ENCODE peak calls at places on chromosomes 6 and 20, in six cellular contexts. U, T, A, B, M and C are unnamed samples.

GRCh38 chr6:137234505-137234863 is 15.3 kb upstream of the IFNGR1 start:
- DNase-seq in U (no peak), T (no peak), A (no peak), B (no peak), M (no peak), C (peak)

GRCh38 chr6:56279346-56280080 is 32.1 kb upstream of the COL21A1 start:
- DNase-seq in U (no peak), T (no peak), A (no peak), B (no peak), M (peak), C (no peak)

GRCh38 chr6:140846518-140847277 is 1286.0 kb upstream of the GJE1 start:
- DNase-seq in U (no peak), T (no peak), A (no peak), B (no peak), M (no peak), C (no peak)

GRCh38 chr6:135087403-135087802 is 32.8 kb upstream of the HBS1L start:
- DNase-seq in U (no peak), T (no peak), A (no peak), B (no peak), M (no peak), C (no peak)

GRCh38 chr6:46468611-46469010 is 22.6 kb downstream of the RCAN2 start:
- DNase-seq in U (no peak), T (no peak), A (no peak), B (no peak), M (no peak), C (no peak)

GRCh38 chr20:25053207-25054132 is 4.5 kb downstream of the ACSS1 start:
- DNase-seq in U (no peak), T (peak), A (peak), B (peak), M (no peak), C (peak)

GRCh38 chr6:139262519-139263300 is 29.1 kb downstream of the TXLNB start:
- DNase-seq in U (no peak), T (no peak), A (no peak), B (no peak), M (no peak), C (no peak)

GRCh38 chr20:23362392-23363256 is 642 bp downstream of the GZF1 start:
- DNase-seq in U (no peak), T (no peak), A (peak), B (peak), M (no peak), C (peak)

GRCh38 chr6:53441761-53442160 is 93.0 kb upstream of the ELOVL5 start:
- DNase-seq in U (no peak), T (no peak), A (no peak), B (no peak), M (no peak), C (no peak)

GRCh38 chr20:31803552-31804291 is 15.4 kb upstream of the MYLK2 start:
- DNase-seq in U (no peak), T (no peak), A (no peak), B (no peak), M (no peak), C (no peak)

GRCh38 chr20:47330933-47331708 is 25.4 kb downstream of the ZMYND8 start:
- DNase-seq in U (no peak), T (no peak), A (no peak), B (no peak), M (peak), C (peak)

GRCh38 chr20:42277203-42277602 is 659.0 kb upstream of the CHD6 start:
- DNase-seq in U (no peak), T (no peak), A (no peak), B (no peak), M (no peak), C (no peak)

GRCh38 chr20:8860011-8860495 is 208.8 kb upstream of the PLCB4 start:
- DNase-seq in U (no peak), T (no peak), A (no peak), B (no peak), M (peak), C (no peak)

GRCh38 chr6:141024526-141024925 is 1108.2 kb upstream of the GJE1 start:
- DNase-seq in U (no peak), T (no peak), A (no peak), B (no peak), M (no peak), C (no peak)

GRCh38 chr6:291697-292505 is at the start of gene DUSP22:
- DNase-seq in U (peak), T (peak), A (peak), B (peak), M (peak), C (peak)

GRCh38 chr20:34713194-34713943 is 9.2 kb downstream of the TP53INP2 start:
- DNase-seq in U (no peak), T (no peak), A (no peak), B (no peak), M (peak), C (no peak)

GRCh38 chr20:19789446-19789845 is 31.4 kb downstream of the RIN2 start:
- DNase-seq in U (no peak), T (no peak), A (no peak), B (no peak), M (no peak), C (no peak)

GRCh38 chr6:141653590-141653989 is 479.1 kb upstream of the GJE1 start:
- DNase-seq in U (no peak), T (no peak), A (no peak), B (no peak), M (no peak), C (no peak)

GRCh38 chr20:17617868-17618672 is 48.2 kb downstream of the DSTN start:
- DNase-seq in U (no peak), T (peak), A (peak), B (peak), M (no peak), C (peak)

GRCh38 chr6:126804255-126805064 is 314.0 kb upstream of the RSPO3 start:
- DNase-seq in U (no peak), T (no peak), A (no peak), B (no peak), M (peak), C (no peak)

GRCh38 chr20:46305331-46305972 is 2.8 kb downstream of the CDH22 start:
- DNase-seq in U (no peak), T (no peak), A (peak), B (no peak), M (no peak), C (no peak)

GRCh38 chr20:24469116-24470030 is at the start of gene SYNDIG1:
- DNase-seq in U (peak), T (peak), A (no peak), B (no peak), M (peak), C (no peak)

GRCh38 chr20:34724172-34724571 is 20.0 kb downstream of the TP53INP2 start:
- DNase-seq in U (no peak), T (no peak), A (no peak), B (no peak), M (no peak), C (no peak)

GRCh38 chr20:63529861-63530787 is 7.1 kb downstream of the PTK6 start:
- DNase-seq in U (no peak), T (no peak), A (no peak), B (no peak), M (no peak), C (no peak)

GRCh38 chr6:157240059-157240959 is 83.0 kb downstream of the TMEM242 start:
- DNase-seq in U (no peak), T (peak), A (no peak), B (peak), M (no peak), C (peak)

GRCh38 chr6:162140453-162140852 is 587.1 kb downstream of the PRKN start:
- DNase-seq in U (no peak), T (no peak), A (no peak), B (no peak), M (no peak), C (no peak)

GRCh38 chr20:62523473-62524203 is 47.8 kb upstream of the GATA5 start:
- DNase-seq in U (no peak), T (no peak), A (no peak), B (no peak), M (no peak), C (no peak)

GRCh38 chr6:111564482-111564945 is 41.2 kb downstream of the TRAF3IP2 start:
- DNase-seq in U (no peak), T (no peak), A (no peak), B (no peak), M (no peak), C (no peak)

GRCh38 chr6:46263709-46264091 is 92.9 kb upstream of the ENPP5 start:
- DNase-seq in U (no peak), T (no peak), A (no peak), B (no peak), M (no peak), C (no peak)

GRCh38 chr20:33673411-33674293 is 576 bp downstream of the NECAB3 start:
- DNase-seq in U (no peak), T (no peak), A (no peak), B (no peak), M (peak), C (no peak)

GRCh38 chr20:25453035-25453810 is 45.8 kb downstream of the GINS1 start:
- DNase-seq in U (no peak), T (no peak), A (peak), B (no peak), M (no peak), C (no peak)

DNA sequence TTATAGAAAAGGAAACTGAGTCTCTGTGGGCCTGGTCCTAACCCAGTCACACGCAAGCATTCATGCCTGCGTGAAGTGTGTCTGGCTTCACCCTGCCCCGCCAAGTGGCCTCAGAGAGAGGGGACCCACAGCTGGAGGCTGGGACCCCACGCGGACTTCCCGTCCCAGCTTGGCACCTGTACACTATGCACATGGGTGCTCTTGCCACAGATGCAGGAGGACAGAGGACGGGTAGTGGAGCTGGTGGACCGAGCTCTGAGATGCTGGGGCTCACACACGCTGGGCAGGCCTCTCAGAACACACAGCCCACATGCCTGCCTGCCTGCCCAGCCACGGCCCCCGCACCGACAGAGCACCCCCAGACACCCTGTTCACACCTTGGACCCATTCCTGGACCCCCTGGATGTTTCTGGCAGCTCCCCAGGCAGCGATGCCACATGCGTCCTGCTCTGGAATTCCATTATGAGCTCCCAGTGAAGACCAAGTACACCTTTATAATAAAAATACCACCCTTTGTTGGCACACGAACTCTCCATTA is 24.9 kb upstream of the SMOC2 start:
- DNase-seq in U (peak), T (no peak), A (no peak), B (no peak), M (no peak), C (no peak)
- TF ChIP-seq EP300 in U (no peak), T (no peak), A (no peak), B (no peak), M (no peak), C (no peak)

GRCh38 chr6:159037746-159038290 is 7.0 kb downstream of the TAGAP start:
- DNase-seq in U (no peak), T (no peak), A (no peak), B (no peak), M (no peak), C (no peak)
- H3K27ac ChIP-seq in U (no peak), T (no peak), A (no peak), B (no peak), M (no peak), C (no peak)

GRCh38 chr6:30211306-30211705 is 1.9 kb downstream of the TRIM26 start:
- DNase-seq in U (no peak), T (no peak), A (no peak), B (no peak), M (no peak), C (no peak)
- TF ChIP-seq POLR2A in U (no peak), T (no peak), A (no peak), B (no peak), M (no peak), C (no peak)

DNA sequence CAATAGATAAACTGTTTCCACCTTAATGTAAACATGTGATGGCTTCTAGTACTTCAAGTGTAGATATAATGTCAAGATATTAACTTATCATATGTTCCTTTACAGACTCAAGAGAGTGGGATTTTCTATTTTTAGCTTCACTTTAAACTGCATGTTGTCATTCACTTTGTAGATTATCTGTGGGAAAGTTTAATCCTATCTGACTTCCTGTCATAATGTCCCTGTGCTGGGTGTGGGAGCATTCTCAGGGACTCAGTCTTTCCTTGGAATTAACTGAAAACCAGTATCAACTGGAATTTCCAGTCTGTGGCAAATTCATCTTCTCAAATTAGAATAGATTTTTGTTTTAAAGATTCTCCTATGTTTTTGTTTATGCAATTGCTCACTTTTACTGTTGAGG is 226.1 kb upstream of the FERMT1 start:
- DNase-seq in U (no peak), T (no peak), A (no peak), B (no peak), M (no peak), C (no peak)
- TF ChIP-seq EP300 in U (no peak), T (no peak), A (no peak), B (no peak), M (no peak), C (no peak)

GRCh38 chr6:41562633-41562975 is 16.4 kb downstream of the FOXP4 start:
- DNase-seq in U (no peak), T (no peak), A (no peak), B (no peak), M (no peak), C (no peak)

GRCh38 chr6:41561386-41561785 is 15.2 kb downstream of the FOXP4 start:
- DNase-seq in U (no peak), T (no peak), A (no peak), B (no peak), M (no peak), C (no peak)

GRCh38 chr6:41564448-41565142 is 18.4 kb downstream of the FOXP4 start:
- DNase-seq in U (no peak), T (no peak), A (no peak), B (no peak), M (no peak), C (no peak)

GRCh38 chr6:41561931-41562632 is 15.9 kb downstream of the FOXP4 start:
- DNase-seq in U (peak), T (no peak), A (no peak), B (no peak), M (no peak), C (no peak)

DNA sequence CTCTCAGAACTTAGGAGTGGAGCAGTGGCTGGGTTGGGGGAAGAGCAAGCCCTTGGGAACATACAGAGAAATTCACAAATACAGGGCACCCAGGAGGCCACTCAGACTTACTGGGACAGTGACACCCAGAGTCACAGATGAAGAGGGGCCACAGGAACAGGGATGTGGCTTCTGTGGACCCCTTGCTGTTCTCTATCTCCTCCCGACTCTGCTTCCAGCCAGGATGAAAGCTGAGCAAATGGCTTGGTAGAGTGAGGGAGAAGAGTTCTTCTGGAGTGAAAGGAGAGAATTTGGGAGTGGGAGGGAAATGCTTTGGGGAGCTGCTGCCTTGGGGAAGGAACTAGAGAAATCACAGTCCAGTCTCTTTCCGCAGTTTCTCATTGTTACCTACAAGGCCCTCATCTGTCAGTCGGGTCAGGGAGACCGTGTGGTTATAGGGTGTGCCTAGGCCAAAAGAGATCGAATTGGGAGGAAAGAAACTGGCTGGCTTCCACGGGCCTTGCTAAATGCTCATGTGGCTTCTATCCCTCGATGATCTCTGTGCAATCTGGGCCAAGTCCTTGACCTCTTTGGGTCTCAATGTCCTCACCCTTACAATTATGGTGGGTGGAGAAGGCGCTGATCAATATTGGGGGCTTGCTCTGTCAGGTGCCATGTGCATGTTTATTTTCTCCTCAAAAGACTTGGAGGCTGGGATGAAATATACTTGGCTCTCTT is 17.0 kb downstream of the FOXP4 start:
- DNase-seq in U (no peak), T (no peak), A (no peak), B (no peak), M (no peak), C (no peak)
- H3K27ac ChIP-seq in U (peak), T (no peak), A (peak), B (no peak), M (no peak), C (no peak)

DNA sequence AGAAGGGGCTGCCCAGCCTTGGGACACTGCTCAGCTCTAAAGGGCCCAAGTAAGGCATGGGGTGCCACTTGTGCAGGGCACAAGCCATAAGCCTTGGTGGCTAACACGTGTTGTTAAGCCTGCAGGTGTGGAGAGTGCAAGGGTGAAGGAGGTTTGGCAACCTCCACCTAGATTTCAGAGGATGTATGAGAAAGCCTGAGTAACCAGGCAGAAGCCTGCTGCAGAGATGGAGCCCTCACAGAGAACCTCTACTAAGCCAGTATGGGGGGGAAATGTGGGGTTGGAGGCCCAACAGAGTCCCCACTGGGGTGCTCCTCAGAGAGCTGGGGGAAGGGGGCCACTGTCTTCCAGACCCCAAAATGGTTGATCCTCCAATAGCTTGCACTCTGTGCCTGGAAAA is 32.6 kb downstream of the SERINC1 start:
- DNase-seq in U (no peak), T (no peak), A (no peak), B (no peak), M (no peak), C (no peak)
- TF ChIP-seq POLR2A in U (no peak), T (no peak), A (no peak), B (no peak), M (no peak), C (no peak)

GRCh38 chr6:3412779-3413500 is 43.9 kb downstream of the SLC22A23 start:
- DNase-seq in U (no peak), T (no peak), A (no peak), B (no peak), M (no peak), C (no peak)

GRCh38 chr6:3410385-3411360 is 46.2 kb downstream of the SLC22A23 start:
- DNase-seq in U (peak), T (no peak), A (peak), B (no peak), M (no peak), C (peak)

GRCh38 chr6:3413612-3414011 is 43.2 kb downstream of the SLC22A23 start:
- DNase-seq in U (no peak), T (no peak), A (no peak), B (no peak), M (no peak), C (no peak)

GRCh38 chr6:3409699-3410384 is 47.0 kb downstream of the SLC22A23 start:
- DNase-seq in U (no peak), T (no peak), A (peak), B (no peak), M (no peak), C (peak)

GRCh38 chr6:3411967-3412778 is 44.7 kb downstream of the SLC22A23 start:
- DNase-seq in U (no peak), T (no peak), A (no peak), B (no peak), M (no peak), C (no peak)
- TF ChIP-seq EP300 in U (no peak), T (no peak), A (no peak), B (no peak), M (no peak), C (no peak)